ENCODE peak calls at places on chromosomes 7 and 10, in four cellular contexts. O is HepG2, S is H1, P is GM12878. B is an unnamed sample.

GRCh38 chr7:17302575-17303142 is 4.2 kb downstream of the AHR start:
- DNase-seq in P (peak), S (no peak), O (no peak), B (no peak)

GRCh38 chr7:7851991-7852390 is 116.6 kb upstream of the GLCCI1 start:
- DNase-seq in S (no peak), O (no peak), P (no peak), B (no peak)

GRCh38 chr7:134755422-134756022 is 23.9 kb upstream of the CALD1 start:
- DNase-seq in O (no peak), P (no peak), S (no peak), B (no peak)

GRCh38 chr7:103640031-103640779 is 194.2 kb upstream of the SLC26A5 start:
- DNase-seq in P (no peak), O (no peak), S (no peak), B (no peak)

GRCh38 chr10:121702351-121703320 is 104.4 kb upstream of the FGFR2 start:
- DNase-seq in P (no peak), O (peak), S (no peak), B (no peak)

GRCh38 chr10:43962346-43963191 is 313.9 kb upstream of the ZNF32 start:
- DNase-seq in P (no peak), S (peak), O (no peak), B (no peak)

GRCh38 chr10:28180654-28181053 is 122.2 kb downstream of the MPP7 start:
- DNase-seq in P (no peak), O (peak), S (no peak), B (no peak)

GRCh38 chr7:116968626-116969025 is 15.3 kb downstream of the ST7 start:
- DNase-seq in O (no peak), P (no peak), S (no peak), B (no peak)

GRCh38 chr7:67614843-67615242 is 618.2 kb downstream of the TYW1 start:
- DNase-seq in S (no peak), O (no peak), P (no peak), B (peak)

GRCh38 chr7:93812061-93812460 is 78.5 kb downstream of the TFPI2 start:
- DNase-seq in O (no peak), P (no peak), S (no peak), B (no peak)

GRCh38 chr7:134552105-134552504 is 3.2 kb downstream of the AKR1B15 start:
- DNase-seq in S (no peak), P (no peak), O (peak), B (peak)

GRCh38 chr10:56895306-56895705 is 534.2 kb upstream of the ZWINT start:
- DNase-seq in O (no peak), S (no peak), P (no peak), B (no peak)

GRCh38 chr10:99339077-99339476 is 9.9 kb downstream of the CNNM1 start:
- DNase-seq in O (peak), S (no peak), P (no peak), B (no peak)

GRCh38 chr10:43955002-43955596 is 306.4 kb upstream of the ZNF32 start:
- DNase-seq in S (no peak), P (no peak), O (no peak), B (no peak)

GRCh38 chr10:86179143-86179505 is 187.5 kb downstream of the GRID1 start:
- DNase-seq in P (no peak), S (no peak), O (no peak), B (no peak)

GRCh38 chr10:112728997-112729396 is 221.1 kb upstream of the TCF7L2 start:
- DNase-seq in S (no peak), P (no peak), O (no peak), B (no peak)

GRCh38 chr7:17651926-17652385 is 288.3 kb downstream of the SNX13 start:
- DNase-seq in S (no peak), O (no peak), P (no peak), B (no peak)

GRCh38 chr7:5450549-5451327 is 27.1 kb upstream of the TNRC18 start:
- DNase-seq in S (peak), O (peak), P (no peak), B (peak)

GRCh38 chr10:235921-236320 is 100.7 kb downstream of the ZMYND11 start:
- DNase-seq in P (no peak), S (no peak), O (no peak), B (no peak)

GRCh38 chr7:50730459-50731400 is 52.0 kb downstream of the GRB10 start:
- DNase-seq in O (peak), S (no peak), P (no peak), B (no peak)

GRCh38 chr7:8236781-8237407 is 25.1 kb downstream of the ICA1 start:
- DNase-seq in S (no peak), O (no peak), P (no peak), B (no peak)

GRCh38 chr7:122304996-122305421 is 459 bp upstream of the FEZF1 start:
- DNase-seq in P (no peak), S (no peak), O (no peak), B (no peak)

GRCh38 chr7:22581099-22581498 is 81.1 kb upstream of the STEAP1B start:
- DNase-seq in O (no peak), P (no peak), S (no peak), B (no peak)

GRCh38 chr7:102152672-102153585 is 133.7 kb upstream of the SH2B2 start:
- DNase-seq in O (peak), P (no peak), S (peak), B (no peak)

GRCh38 chr10:27558612-27559020 is 54.5 kb downstream of the RAB18 start:
- DNase-seq in P (no peak), O (peak), S (peak), B (peak)

DNA sequence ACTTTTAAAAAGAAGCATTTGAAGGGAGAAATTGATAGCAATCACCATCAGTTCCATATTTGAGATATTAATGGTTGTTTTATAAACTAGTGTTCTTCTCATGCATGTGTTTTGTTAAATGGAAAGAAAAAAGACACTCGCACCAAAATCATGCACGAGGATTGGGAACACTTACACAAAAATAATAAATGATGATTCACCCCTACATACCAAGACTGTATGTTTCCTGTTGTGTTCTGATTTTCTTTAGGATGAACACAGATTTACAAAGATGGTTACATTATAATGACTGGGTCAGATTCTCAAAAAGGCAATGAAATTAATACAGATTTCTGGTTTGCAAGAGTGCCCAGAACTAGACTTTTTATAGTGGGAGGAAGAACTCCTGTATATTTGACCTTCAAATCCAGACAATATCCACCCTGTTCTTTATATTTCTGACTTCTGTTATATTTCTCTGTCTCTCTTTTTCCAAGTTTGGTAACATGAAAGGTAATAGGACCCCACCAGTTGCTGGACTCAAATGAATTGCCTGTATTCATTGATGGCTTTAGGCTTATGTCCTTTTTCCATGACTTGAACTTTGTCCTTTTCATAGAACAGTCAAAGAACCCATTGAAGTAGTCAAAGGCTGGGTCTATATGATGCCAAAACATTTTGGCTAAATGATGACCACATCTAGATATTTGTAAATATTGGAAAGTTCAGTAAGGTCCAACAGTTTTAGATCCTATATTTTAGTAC is 54.4 kb downstream of the SEMA3A start:
- DNase-seq in O (peak), S (no peak), P (no peak), B (no peak)
- TF ChIP-seq CBX5 in O (no peak), S (no peak), P (no peak), B (no peak)

GRCh38 chr7:100443096-100443840 is 7.0 kb upstream of the PPP1R35 start:
- DNase-seq in P (no peak), O (no peak), S (no peak), B (no peak)
- TF ChIP-seq CBX5 in P (no peak), O (no peak), S (no peak), B (no peak)

DNA sequence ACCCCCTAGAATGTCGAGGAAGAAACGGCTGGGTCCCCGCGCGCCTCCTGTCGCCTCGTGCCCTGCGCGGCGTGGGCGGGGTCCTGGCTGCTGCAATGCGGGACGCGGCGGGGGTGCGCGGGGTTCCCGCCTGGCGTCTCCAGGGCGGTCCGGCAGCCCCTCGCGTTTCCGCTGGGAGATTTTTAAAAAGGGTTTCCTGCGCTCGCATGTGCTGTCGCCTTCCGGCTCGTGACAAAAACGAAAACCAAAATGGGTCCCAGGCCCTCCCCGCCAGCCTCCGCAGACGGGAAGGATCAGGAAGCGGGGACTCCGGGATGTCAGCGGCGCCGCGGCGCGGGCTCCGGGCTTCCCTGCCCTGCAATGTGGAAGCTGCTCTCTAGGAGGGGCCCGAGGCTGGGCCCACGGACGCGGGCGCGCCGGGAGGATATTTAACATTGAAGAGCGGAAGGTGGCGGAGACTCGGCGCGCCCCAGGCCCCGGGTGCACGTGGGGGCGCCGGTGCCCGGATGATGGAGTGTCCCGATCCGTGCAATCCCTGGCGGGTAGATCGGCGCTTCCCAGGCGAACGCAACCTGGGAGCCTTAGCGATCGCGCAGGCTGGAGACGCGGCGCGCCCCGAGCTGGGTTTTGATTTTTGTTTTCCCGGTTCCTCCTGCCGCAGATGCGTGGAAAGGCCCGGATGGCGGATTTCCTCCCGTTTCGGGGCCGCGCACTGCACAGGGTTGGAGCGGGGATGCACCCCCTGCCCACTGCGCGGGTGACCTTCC is 1.0 kb downstream of the PFKP start:
- DNase-seq in O (no peak), S (peak), P (no peak), B (peak)
- TF ChIP-seq CBX5 in O (no peak), S (no peak), P (no peak), B (no peak)

DNA sequence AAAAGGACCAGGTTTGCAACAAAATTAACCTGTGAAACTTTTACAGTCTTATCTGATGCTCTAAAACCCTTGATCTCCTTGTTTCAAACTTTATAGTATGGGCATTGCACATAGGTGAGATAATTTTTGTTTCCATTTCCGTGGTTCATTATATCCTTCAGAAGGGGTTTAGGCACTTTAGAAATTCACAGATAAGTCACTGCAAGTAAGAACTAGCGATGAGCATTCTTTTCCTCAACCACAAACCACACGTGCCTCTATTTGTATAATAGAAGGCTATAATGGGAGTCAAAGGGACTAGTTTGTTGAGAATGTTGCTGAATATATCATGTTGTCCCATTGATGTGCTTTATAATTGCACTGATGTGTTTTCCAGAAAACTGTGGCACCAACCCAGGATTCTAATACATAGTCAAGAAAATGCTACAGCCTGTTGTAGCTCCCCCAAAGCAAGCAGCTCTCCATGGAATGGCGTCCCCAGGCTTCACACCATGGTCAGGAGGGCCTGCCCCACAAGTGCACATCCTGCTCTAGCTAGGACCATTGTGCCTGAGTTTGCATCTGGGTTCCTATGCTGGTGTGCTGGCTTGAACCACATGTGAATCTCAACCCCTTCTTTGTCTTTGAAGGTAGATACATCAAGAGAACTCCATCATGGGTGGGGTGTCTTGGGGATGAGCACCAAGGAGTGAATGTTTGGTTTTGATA is 14.0 kb upstream of the ATXN7L1 start:
- DNase-seq in O (no peak), P (no peak), S (no peak), B (no peak)
- TF ChIP-seq CBX5 in O (no peak), P (no peak), S (no peak), B (no peak)

DNA sequence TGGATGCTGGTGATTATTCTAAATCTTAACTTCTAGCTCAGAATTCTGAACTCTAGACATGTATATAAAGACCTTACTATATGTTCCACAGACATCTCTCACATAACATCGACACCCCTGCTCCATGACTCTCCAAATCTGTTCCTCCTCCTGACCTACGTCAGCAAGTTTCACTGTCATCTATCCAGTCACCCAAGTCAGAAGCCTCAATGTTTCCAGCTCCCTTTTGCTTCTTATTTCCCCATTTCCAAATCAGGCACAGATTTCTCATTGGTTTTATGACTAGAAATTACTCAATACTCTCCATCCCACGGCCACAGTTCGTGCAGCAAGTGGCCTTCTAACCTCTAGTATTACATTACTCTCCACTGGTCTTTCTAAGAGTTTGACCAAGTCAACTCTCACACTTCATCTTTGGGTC is 28.5 kb downstream of the EPC1 start:
- DNase-seq in P (peak), S (no peak), O (no peak), B (no peak)
- TF ChIP-seq CBX5 in P (peak), S (no peak), O (no peak), B (no peak)

DNA sequence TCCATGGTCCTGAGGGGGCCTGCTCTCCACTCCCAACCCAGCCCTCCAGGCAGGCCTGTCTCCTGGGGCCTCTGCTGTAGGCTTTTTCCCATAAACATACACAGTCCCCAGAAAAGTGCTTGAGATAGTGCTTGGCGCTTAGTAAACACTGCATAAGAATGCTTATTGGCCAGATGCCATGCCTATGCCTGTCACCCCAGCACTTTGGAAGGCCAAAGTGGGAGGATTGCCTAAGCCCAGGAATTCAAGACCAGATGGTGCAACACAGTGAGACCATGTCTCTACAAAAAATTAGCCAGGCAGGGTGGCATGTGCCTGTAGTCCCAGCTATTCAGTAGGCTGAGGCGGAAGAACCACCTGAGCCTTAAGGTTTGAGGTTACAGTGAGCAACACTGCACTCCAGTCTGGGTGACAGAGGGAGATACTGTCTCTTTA is 24.6 kb upstream of the ASL start:
- DNase-seq in P (no peak), O (peak), S (no peak), B (no peak)
- TF ChIP-seq CBX5 in P (no peak), O (peak), S (no peak), B (no peak)

GRCh38 chr10:6514844-6515780 is 65.0 kb downstream of the PRKCQ start:
- DNase-seq in S (no peak), O (no peak), P (no peak), B (peak)

GRCh38 chr10:6511347-6511746 is 68.7 kb downstream of the PRKCQ start:
- DNase-seq in O (no peak), S (no peak), P (no peak), B (no peak)

GRCh38 chr10:6512182-6512581 is 67.9 kb downstream of the PRKCQ start:
- DNase-seq in P (no peak), O (no peak), S (no peak), B (no peak)

GRCh38 chr10:6514180-6514579 is 65.9 kb downstream of the PRKCQ start:
- DNase-seq in S (no peak), O (no peak), P (no peak), B (no peak)

GRCh38 chr10:6513509-6513908 is 66.6 kb downstream of the PRKCQ start:
- DNase-seq in S (no peak), O (no peak), P (no peak), B (no peak)
- TF ChIP-seq CBX5 in S (no peak), O (no peak), P (no peak), B (no peak)

GRCh38 chr7:10721289-10721688 is 252.4 kb upstream of the PHF14 start:
- DNase-seq in P (no peak), S (no peak), O (no peak), B (no peak)
- TF ChIP-seq CBX5 in P (no peak), S (no peak), O (no peak), B (no peak)

GRCh38 chr10:46515402-46516192 is 40.9 kb downstream of the GPRIN2 start:
- DNase-seq in P (no peak), S (peak), O (no peak), B (no peak)

GRCh38 chr10:46517541-46517940 is 38.9 kb downstream of the GPRIN2 start:
- DNase-seq in O (no peak), P (no peak), S (peak), B (no peak)

GRCh38 chr10:46514899-46515298 is 41.6 kb downstream of the GPRIN2 start:
- DNase-seq in O (no peak), P (no peak), S (peak), B (no peak)

GRCh38 chr10:46518028-46518725 is 38.3 kb downstream of the GPRIN2 start:
- DNase-seq in P (no peak), O (no peak), S (peak), B (no peak)

GRCh38 chr10:46516660-46517416 is 39.6 kb downstream of the GPRIN2 start:
- DNase-seq in O (no peak), P (no peak), S (peak), B (no peak)
- TF ChIP-seq CBX5 in O (no peak), P (no peak), S (no peak), B (no peak)

B was measured in K562.